ENCODE peak calls at places on chromosomes 2 and 18, in nine cellular contexts. One of them, this sample, is unnamed.

GRCh38 chr2:233290446-233290845 is 17.2 kb upstream of the SAG start:
- DNase-seq in foreskin fibroblast: no peak
- DNase-seq in GM12864: no peak
- DNase-seq in tibial artery: no peak
- DNase-seq in A549: no peak
- DNase-seq in thoracic aorta: no peak
- DNase-seq in endodermal cell: no peak
- DNase-seq in fibroblast of lung: no peak
- DNase-seq in adrenal gland: no peak
- DNase-seq in this sample: no peak

GRCh38 chr2:47501374-47502200 is 98.6 kb downstream of the MSH2 start:
- DNase-seq in endodermal cell: peak; percentile 58
- DNase-seq in fibroblast of lung: peak; percentile 45
- DNase-seq in foreskin fibroblast: peak; percentile 73
- DNase-seq in tibial artery: no peak
- DNase-seq in GM12864: no peak
- DNase-seq in thoracic aorta: no peak
- DNase-seq in adrenal gland: no peak
- DNase-seq in A549: no peak
- DNase-seq in this sample: no peak

GRCh38 chr2:70777450-70777849 is 9.4 kb upstream of the ADD2 start:
- DNase-seq in adrenal gland: no peak
- DNase-seq in fibroblast of lung: peak; percentile 52
- DNase-seq in thoracic aorta: no peak
- DNase-seq in GM12864: no peak
- DNase-seq in endodermal cell: no peak
- DNase-seq in A549: no peak
- DNase-seq in foreskin fibroblast: no peak
- DNase-seq in tibial artery: no peak
- DNase-seq in this sample: no peak

GRCh38 chr2:160175169-160176130 is 24.6 kb downstream of the ITGB6 start:
- DNase-seq in A549: no peak
- DNase-seq in GM12864: no peak
- DNase-seq in endodermal cell: no peak
- DNase-seq in thoracic aorta: no peak
- DNase-seq in tibial artery: no peak
- DNase-seq in foreskin fibroblast: no peak
- DNase-seq in fibroblast of lung: no peak
- DNase-seq in adrenal gland: no peak
- DNase-seq in this sample: no peak

GRCh38 chr2:75284345-75284744 is 85.0 kb upstream of the TACR1 start:
- DNase-seq in foreskin fibroblast: no peak
- DNase-seq in endodermal cell: no peak
- DNase-seq in adrenal gland: no peak
- DNase-seq in GM12864: no peak
- DNase-seq in fibroblast of lung: no peak
- DNase-seq in thoracic aorta: no peak
- DNase-seq in A549: no peak
- DNase-seq in tibial artery: no peak
- DNase-seq in this sample: no peak

GRCh38 chr2:9336209-9336533 is 87.2 kb downstream of the ITGB1BP1 start:
- DNase-seq in tibial artery: no peak
- DNase-seq in A549: no peak
- DNase-seq in foreskin fibroblast: peak; percentile 71
- DNase-seq in endodermal cell: no peak
- DNase-seq in fibroblast of lung: peak; percentile 55
- DNase-seq in GM12864: peak; percentile 7
- DNase-seq in adrenal gland: no peak
- DNase-seq in thoracic aorta: no peak
- DNase-seq in this sample: no peak

GRCh38 chr2:159545080-159545479 is 71.3 kb downstream of the BAZ2B start:
- DNase-seq in endodermal cell: no peak
- DNase-seq in GM12864: no peak
- DNase-seq in fibroblast of lung: no peak
- DNase-seq in A549: no peak
- DNase-seq in foreskin fibroblast: no peak
- DNase-seq in tibial artery: no peak
- DNase-seq in adrenal gland: no peak
- DNase-seq in thoracic aorta: no peak
- DNase-seq in this sample: no peak

GRCh38 chr2:218996937-218997336 is 3.7 kb upstream of the CRYBA2 start:
- DNase-seq in A549: no peak
- DNase-seq in tibial artery: no peak
- DNase-seq in foreskin fibroblast: no peak
- DNase-seq in GM12864: no peak
- DNase-seq in adrenal gland: no peak
- DNase-seq in fibroblast of lung: no peak
- DNase-seq in endodermal cell: no peak
- DNase-seq in thoracic aorta: no peak
- DNase-seq in this sample: no peak

GRCh38 chr2:128520787-128521186 is 202.1 kb upstream of the HS6ST1 start:
- DNase-seq in foreskin fibroblast: no peak
- DNase-seq in A549: no peak
- DNase-seq in fibroblast of lung: no peak
- DNase-seq in adrenal gland: no peak
- DNase-seq in endodermal cell: peak; percentile 35
- DNase-seq in GM12864: peak; percentile 33
- DNase-seq in tibial artery: no peak
- DNase-seq in thoracic aorta: no peak
- DNase-seq in this sample: no peak

GRCh38 chr2:133439281-133439920 is 128.9 kb downstream of the NCKAP5 start:
- DNase-seq in adrenal gland: no peak
- DNase-seq in thoracic aorta: no peak
- DNase-seq in endodermal cell: no peak
- DNase-seq in fibroblast of lung: no peak
- DNase-seq in foreskin fibroblast: no peak
- DNase-seq in GM12864: no peak
- DNase-seq in A549: no peak
- DNase-seq in tibial artery: no peak
- DNase-seq in this sample: no peak

DNA sequence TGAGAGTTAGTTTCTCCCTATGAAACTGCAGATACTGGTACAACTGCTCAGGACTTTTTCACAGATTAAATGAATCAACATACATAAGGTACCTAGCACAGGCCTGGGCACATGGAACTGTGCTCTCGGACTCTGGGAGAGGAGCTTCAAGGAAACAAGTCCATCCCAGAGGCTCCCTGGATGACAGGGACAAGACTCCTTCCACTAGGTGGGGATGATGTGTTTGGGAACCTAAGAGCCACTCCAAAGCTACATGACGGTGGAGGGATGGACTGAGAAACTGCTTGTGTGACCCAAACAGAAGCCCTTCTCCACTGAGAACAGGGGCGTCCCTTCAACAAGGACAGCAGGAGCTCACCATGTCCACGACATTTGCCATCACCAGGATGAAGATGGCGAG is 37.1 kb downstream of the CENPO start:
- DNase-seq in A549: no peak
- DNase-seq in endodermal cell: no peak
- DNase-seq in tibial artery: peak; percentile 44
- DNase-seq in foreskin fibroblast: peak; percentile 67
- DNase-seq in thoracic aorta: no peak
- DNase-seq in fibroblast of lung: peak; percentile 38
- DNase-seq in adrenal gland: no peak
- DNase-seq in GM12864: no peak
- DNase-seq in this sample: no peak
- TF ChIP-seq CTCF in A549: peak; percentile 23
- TF ChIP-seq CTCF in endodermal cell: peak; percentile 65
- TF ChIP-seq CTCF in tibial artery: no peak
- TF ChIP-seq CTCF in foreskin fibroblast: peak; percentile 28
- TF ChIP-seq CTCF in thoracic aorta: no peak
- TF ChIP-seq CTCF in fibroblast of lung: peak; percentile 16
- TF ChIP-seq CTCF in adrenal gland: no peak
- TF ChIP-seq CTCF in GM12864: no peak
- TF ChIP-seq CTCF in this sample: no peak

DNA sequence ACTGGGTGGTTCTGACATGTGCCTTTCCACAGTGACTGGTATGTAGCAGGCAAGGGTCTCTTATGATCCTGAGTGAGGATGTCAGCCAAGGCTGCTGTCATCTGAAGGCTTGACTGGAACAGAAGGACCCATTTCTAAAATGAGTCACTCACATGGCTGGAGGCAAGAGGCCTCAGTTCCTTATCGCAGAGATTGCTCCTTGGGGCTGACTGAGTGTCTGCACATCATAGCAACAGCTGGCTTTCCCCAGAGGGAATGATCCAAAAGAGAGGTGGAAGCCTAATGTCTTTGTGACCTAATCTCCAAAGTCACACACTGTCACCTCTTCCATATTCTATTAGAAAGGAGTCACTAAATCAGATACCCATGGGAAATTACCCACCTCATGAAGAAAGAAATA is 114.0 kb downstream of the NEDD4L start:
- DNase-seq in adrenal gland: no peak
- DNase-seq in tibial artery: no peak
- DNase-seq in endodermal cell: no peak
- DNase-seq in fibroblast of lung: no peak
- DNase-seq in A549: no peak
- DNase-seq in GM12864: no peak
- DNase-seq in thoracic aorta: no peak
- DNase-seq in foreskin fibroblast: peak; percentile 24
- DNase-seq in this sample: no peak
- TF ChIP-seq CTCF in adrenal gland: no peak
- TF ChIP-seq CTCF in tibial artery: no peak
- TF ChIP-seq CTCF in endodermal cell: no peak
- TF ChIP-seq CTCF in fibroblast of lung: no peak
- TF ChIP-seq CTCF in A549: no peak
- TF ChIP-seq CTCF in GM12864: no peak
- TF ChIP-seq CTCF in thoracic aorta: no peak
- TF ChIP-seq CTCF in foreskin fibroblast: no peak
- TF ChIP-seq CTCF in this sample: no peak

GRCh38 chr2:61970807-61971556 is 65.5 kb downstream of the COMMD1 start:
- DNase-seq in endodermal cell: peak; percentile 75
- DNase-seq in tibial artery: no peak
- DNase-seq in A549: no peak
- DNase-seq in fibroblast of lung: peak; percentile 24
- DNase-seq in adrenal gland: no peak
- DNase-seq in foreskin fibroblast: no peak
- DNase-seq in GM12864: no peak
- DNase-seq in thoracic aorta: no peak
- DNase-seq in this sample: no peak

GRCh38 chr2:61969376-61969775 is 63.9 kb downstream of the COMMD1 start:
- DNase-seq in GM12864: no peak
- DNase-seq in endodermal cell: no peak
- DNase-seq in foreskin fibroblast: no peak
- DNase-seq in thoracic aorta: no peak
- DNase-seq in A549: no peak
- DNase-seq in adrenal gland: no peak
- DNase-seq in fibroblast of lung: no peak
- DNase-seq in tibial artery: no peak
- DNase-seq in this sample: no peak

GRCh38 chr2:61962095-61962984 is 56.9 kb downstream of the COMMD1 start:
- DNase-seq in fibroblast of lung: peak; percentile 38
- DNase-seq in A549: no peak
- DNase-seq in adrenal gland: no peak
- DNase-seq in tibial artery: no peak
- DNase-seq in endodermal cell: no peak
- DNase-seq in foreskin fibroblast: no peak
- DNase-seq in thoracic aorta: no peak
- DNase-seq in GM12864: no peak
- DNase-seq in this sample: no peak

GRCh38 chr2:61966087-61966727 is 60.7 kb downstream of the COMMD1 start:
- DNase-seq in tibial artery: no peak
- DNase-seq in A549: no peak
- DNase-seq in endodermal cell: no peak
- DNase-seq in foreskin fibroblast: no peak
- DNase-seq in GM12864: no peak
- DNase-seq in thoracic aorta: no peak
- DNase-seq in adrenal gland: no peak
- DNase-seq in fibroblast of lung: no peak
- DNase-seq in this sample: no peak

DNA sequence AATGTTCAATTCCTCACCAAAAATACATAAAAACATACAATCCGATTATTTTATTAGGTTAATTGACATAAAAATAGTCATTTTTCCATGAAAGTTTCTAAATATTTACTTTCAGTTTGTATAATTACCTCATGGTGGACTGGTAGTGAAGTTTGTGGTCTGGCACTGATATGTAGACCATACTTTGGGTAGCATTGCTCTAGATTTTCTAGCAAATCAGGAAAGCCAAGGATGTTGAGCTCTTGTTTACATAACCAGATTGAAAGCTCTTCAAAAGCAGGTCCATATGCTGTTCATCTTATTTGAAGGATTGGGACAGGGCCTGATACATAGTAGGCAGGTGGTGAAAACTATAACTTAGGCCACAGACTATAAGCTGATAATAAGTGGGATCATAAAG is 61.8 kb downstream of the COMMD1 start:
- DNase-seq in thoracic aorta: no peak
- DNase-seq in tibial artery: no peak
- DNase-seq in foreskin fibroblast: no peak
- DNase-seq in fibroblast of lung: peak; percentile 54
- DNase-seq in adrenal gland: no peak
- DNase-seq in GM12864: no peak
- DNase-seq in endodermal cell: no peak
- DNase-seq in A549: no peak
- DNase-seq in this sample: no peak
- TF ChIP-seq CTCF in thoracic aorta: no peak
- TF ChIP-seq CTCF in tibial artery: no peak
- TF ChIP-seq CTCF in foreskin fibroblast: no peak
- TF ChIP-seq CTCF in fibroblast of lung: no peak
- TF ChIP-seq CTCF in adrenal gland: no peak
- TF ChIP-seq CTCF in GM12864: no peak
- TF ChIP-seq CTCF in endodermal cell: no peak
- TF ChIP-seq CTCF in A549: no peak
- TF ChIP-seq CTCF in this sample: no peak

GRCh38 chr2:226813148-226813701 is 13.6 kb upstream of the IRS1 start:
- DNase-seq in adrenal gland: no peak
- DNase-seq in GM12864: no peak
- DNase-seq in fibroblast of lung: no peak
- DNase-seq in A549: no peak
- DNase-seq in thoracic aorta: no peak
- DNase-seq in endodermal cell: peak; percentile 74
- DNase-seq in tibial artery: no peak
- DNase-seq in foreskin fibroblast: peak; percentile 55
- DNase-seq in this sample: no peak
- TF ChIP-seq CTCF in adrenal gland: peak; percentile 9
- TF ChIP-seq CTCF in GM12864: peak; percentile 68
- TF ChIP-seq CTCF in fibroblast of lung: peak; percentile 54
- TF ChIP-seq CTCF in A549: peak; percentile 32
- TF ChIP-seq CTCF in thoracic aorta: no peak
- TF ChIP-seq CTCF in endodermal cell: peak; percentile 83
- TF ChIP-seq CTCF in tibial artery: no peak
- TF ChIP-seq CTCF in foreskin fibroblast: peak; percentile 70
- TF ChIP-seq CTCF in this sample: peak; percentile 40

This sample was measured in neural crest cell.